ENCODE peak calls at places on chromosome 10, in six cellular contexts. K, I, Q, P, W and L are unnamed samples.

GRCh38 chr10:88070080-88070880 is 206.9 kb downstream of the PTEN start:
- DNase-seq in I (no peak), P (no peak), W (no peak), K (peak; percentile 92), Q (no peak), L (no peak)

GRCh38 chr10:71370031-71370430 is 26.7 kb upstream of the CDH23 start:
- DNase-seq in I (no peak), W (no peak), P (no peak), K (no peak), Q (no peak), L (no peak)

GRCh38 chr10:99661370-99661749 is 2.1 kb downstream of the ENTPD7 start:
- DNase-seq in K (no peak), Q (no peak), W (no peak), I (no peak), P (no peak), L (no peak)

GRCh38 chr10:93874309-93875031 is 19.3 kb upstream of the SLC35G1 start:
- DNase-seq in P (no peak), Q (no peak), W (no peak), I (no peak), K (no peak), L (no peak)

GRCh38 chr10:53619678-53620077 is 847.1 kb upstream of the MBL2 start:
- DNase-seq in W (no peak), I (no peak), Q (no peak), K (no peak), P (peak; percentile 0), L (no peak)

GRCh38 chr10:60781678-60782077 is 3.4 kb downstream of the CDK1 start:
- DNase-seq in W (no peak), Q (no peak), I (no peak), P (no peak), K (no peak), L (no peak)

GRCh38 chr10:26367771-26368170 is 70.4 kb upstream of the APBB1IP start:
- DNase-seq in W (peak; percentile 30), Q (no peak), P (peak; percentile 19), I (peak; percentile 48), K (no peak), L (peak; percentile 84)

GRCh38 chr10:126090911-126091728 is 194.8 kb downstream of the FANK1 start:
- DNase-seq in P (no peak), I (no peak), Q (no peak), W (no peak), K (no peak), L (no peak)

GRCh38 chr10:94677691-94678090 is 5.8 kb upstream of the CYP2C18 start:
- DNase-seq in Q (peak; percentile 6), P (peak; percentile 53), W (peak; percentile 5), I (no peak), K (no peak), L (no peak)

GRCh38 chr10:115063702-115064479 is 29.3 kb upstream of the ATRNL1 start:
- DNase-seq in Q (no peak), W (no peak), P (no peak), I (no peak), K (no peak), L (no peak)

GRCh38 chr10:11401314-11402222 is 209.9 kb downstream of the USP6NL start:
- DNase-seq in Q (no peak), I (no peak), W (no peak), K (no peak), P (no peak), L (no peak)

GRCh38 chr10:3472705-3473078 is 300.1 kb upstream of the PITRM1 start:
- DNase-seq in W (no peak), P (no peak), K (no peak), I (no peak), Q (no peak), L (no peak)

GRCh38 chr10:46092523-46093195 is 46.6 kb upstream of the MSMB start:
- DNase-seq in W (no peak), P (no peak), K (no peak), Q (no peak), I (no peak), L (no peak)

GRCh38 chr10:79029478-79030390 is 39.0 kb upstream of the ZMIZ1 start:
- DNase-seq in Q (no peak), K (no peak), W (no peak), I (no peak), P (no peak), L (no peak)

GRCh38 chr10:3147117-3147820 is 25.3 kb downstream of the PITRM1 start:
- DNase-seq in P (no peak), Q (no peak), W (no peak), K (no peak), I (no peak), L (no peak)

GRCh38 chr10:16673443-16673842 is 143.8 kb downstream of the RSU1 start:
- DNase-seq in I (no peak), P (no peak), K (no peak), Q (no peak), W (no peak), L (no peak)

GRCh38 chr10:122127943-122128342 is 139.0 kb downstream of the TACC2 start:
- DNase-seq in W (no peak), Q (no peak), P (no peak), I (no peak), K (no peak), L (no peak)

GRCh38 chr10:44985175-44985681 is 6.6 kb upstream of the DEPP1 start:
- DNase-seq in Q (no peak), P (no peak), I (no peak), W (no peak), K (no peak), L (no peak)

GRCh38 chr10:829241-829640 is 102.3 kb downstream of the LARP4B start:
- DNase-seq in W (no peak), P (no peak), Q (no peak), K (no peak), I (no peak), L (no peak)

GRCh38 chr10:117318909-117319308 is 56.3 kb downstream of the PDZD8 start:
- DNase-seq in W (no peak), Q (no peak), P (no peak), K (no peak), I (no peak), L (no peak)

GRCh38 chr10:21285207-21285606 is 240.3 kb downstream of the SKIDA1 start:
- DNase-seq in Q (no peak), K (no peak), I (no peak), P (no peak), W (no peak), L (no peak)

GRCh38 chr10:114068054-114068707 is 24.5 kb downstream of the ADRB1 start:
- DNase-seq in P (no peak), K (no peak), I (no peak), W (no peak), Q (no peak), L (no peak)

GRCh38 chr10:77077546-77077945 is 560.1 kb downstream of the KCNMA1 start:
- DNase-seq in I (no peak), P (no peak), Q (no peak), K (no peak), W (no peak), L (no peak)

GRCh38 chr10:27742195-27742925 is 3.3 kb downstream of the MKX start:
- DNase-seq in Q (peak; percentile 67), I (no peak), W (peak; percentile 77), K (peak; percentile 38), P (peak; percentile 41), L (peak; percentile 86)

GRCh38 chr10:71409516-71410104 is 12.9 kb downstream of the CDH23 start:
- DNase-seq in K (no peak), Q (no peak), P (no peak), I (no peak), W (no peak), L (peak; percentile 46)

GRCh38 chr10:61166065-61166464 is 222.1 kb upstream of the RHOBTB1 start:
- DNase-seq in P (no peak), I (no peak), W (no peak), Q (no peak), K (no peak), L (no peak)

GRCh38 chr10:115402690-115403089 is 309.5 kb downstream of the ATRNL1 start:
- DNase-seq in W (no peak), Q (no peak), K (no peak), P (no peak), I (no peak), L (no peak)

GRCh38 chr10:58424176-58424575 is 39.0 kb downstream of the TFAM start:
- DNase-seq in Q (no peak), P (no peak), W (no peak), K (no peak), I (no peak), L (no peak)

GRCh38 chr10:47443145-47443544 is 40.8 kb downstream of the ANXA8 start:
- DNase-seq in Q (no peak), P (no peak), I (no peak), K (no peak), W (peak; percentile 1), L (no peak)

GRCh38 chr10:61471491-61471890 is 18.3 kb upstream of the TMEM26 start:
- DNase-seq in W (no peak), Q (no peak), P (no peak), K (no peak), I (no peak), L (no peak)

DNA sequence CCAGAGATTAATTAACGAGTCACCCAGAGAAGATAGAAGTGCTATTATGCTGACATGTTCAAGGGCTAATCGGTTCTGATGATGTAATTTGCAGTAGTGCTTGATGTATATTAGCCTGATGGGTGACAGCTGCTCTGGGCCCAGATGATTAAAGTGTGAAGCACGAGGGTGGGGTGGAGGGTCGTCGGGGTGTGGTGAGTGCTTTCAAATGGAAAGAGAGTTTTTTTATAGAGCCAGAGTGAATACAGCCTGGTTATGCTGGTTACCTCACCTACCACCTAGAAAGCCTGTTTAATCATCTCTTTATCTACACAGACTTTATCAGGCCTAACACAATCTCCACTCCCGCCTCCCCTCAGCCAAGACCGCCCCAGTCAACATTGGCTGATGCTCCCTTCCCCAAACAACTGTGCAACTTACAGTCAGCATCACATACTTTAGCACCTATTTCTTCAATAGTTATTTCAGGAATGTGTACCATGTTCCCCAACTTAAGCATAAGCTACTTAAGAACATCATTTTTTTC is 11.5 kb upstream of the STN1 start:
- DNase-seq in W (no peak), K (no peak), P (no peak), I (no peak), Q (no peak), L (no peak)
- TF ChIP-seq ZNF274 in W (no peak), K (no peak), P (no peak), I (no peak), Q (no peak), L (no peak)

GRCh38 chr10:106996510-106996909 is 168.0 kb downstream of the SORCS1 start:
- DNase-seq in I (no peak), Q (no peak), W (peak; percentile 48), K (no peak), P (no peak), L (no peak)

GRCh38 chr10:106987362-106987761 is 177.1 kb downstream of the SORCS1 start:
- DNase-seq in P (no peak), Q (no peak), K (no peak), W (no peak), I (no peak), L (no peak)

GRCh38 chr10:106992064-106992463 is 172.4 kb downstream of the SORCS1 start:
- DNase-seq in K (no peak), W (no peak), P (no peak), Q (no peak), I (no peak), L (no peak)

GRCh38 chr10:106991084-106991483 is 173.4 kb downstream of the SORCS1 start:
- DNase-seq in K (no peak), W (no peak), P (no peak), Q (no peak), I (no peak), L (no peak)
- TF ChIP-seq ZNF274 in K (no peak), W (no peak), P (no peak), Q (no peak), I (no peak), L (no peak)

GRCh38 chr10:129622736-129623135 is 155.7 kb downstream of the MGMT start:
- DNase-seq in P (no peak), W (no peak), I (no peak), K (no peak), Q (no peak), L (no peak)
- TF ChIP-seq ZNF274 in P (no peak), W (no peak), I (no peak), K (no peak), Q (no peak), L (no peak)

GRCh38 chr10:86108696-86109095 is 257.9 kb downstream of the GRID1 start:
- DNase-seq in W (no peak), Q (no peak), K (no peak), I (no peak), P (no peak), L (no peak)
- TF ChIP-seq ZNF274 in W (no peak), Q (no peak), K (no peak), I (no peak), P (no peak), L (no peak)